ENCODE peak calls at places on chromosomes 3 and 15, in six cellular contexts. One of them, this sample, is unnamed.

GRCh38 chr3:123618768-123619484 is 34.1 kb upstream of the HACD2 start:
- DNase-seq in choroid plexus epithelial cell: peak; percentile 84
- DNase-seq in Panc1: no peak
- DNase-seq in uterus: peak; percentile 72
- DNase-seq in cardiac fibroblast: peak; percentile 87
- DNase-seq in heart right ventricle: peak; percentile 73
- DNase-seq in this sample: peak; percentile 75

GRCh38 chr3:50605901-50606326 is 5.7 kb downstream of the CISH start:
- DNase-seq in choroid plexus epithelial cell: no peak
- DNase-seq in cardiac fibroblast: no peak
- DNase-seq in Panc1: no peak
- DNase-seq in heart right ventricle: no peak
- DNase-seq in uterus: no peak
- DNase-seq in this sample: no peak

GRCh38 chr3:152026033-152026556 is 152.7 kb downstream of the SUCNR1 start:
- DNase-seq in choroid plexus epithelial cell: peak; percentile 89
- DNase-seq in cardiac fibroblast: peak; percentile 93
- DNase-seq in Panc1: peak; percentile 91
- DNase-seq in uterus: no peak
- DNase-seq in heart right ventricle: no peak
- DNase-seq in this sample: peak; percentile 91

GRCh38 chr15:88604972-88605506 is 16.1 kb upstream of the AEN start:
- DNase-seq in uterus: no peak
- DNase-seq in Panc1: no peak
- DNase-seq in choroid plexus epithelial cell: no peak
- DNase-seq in cardiac fibroblast: no peak
- DNase-seq in heart right ventricle: no peak
- DNase-seq in this sample: no peak

GRCh38 chr3:67090472-67090871 is 92.4 kb downstream of the KBTBD8 start:
- DNase-seq in Panc1: no peak
- DNase-seq in uterus: no peak
- DNase-seq in heart right ventricle: no peak
- DNase-seq in choroid plexus epithelial cell: peak; percentile 72
- DNase-seq in cardiac fibroblast: peak; percentile 80
- DNase-seq in this sample: peak; percentile 50

GRCh38 chr3:52248816-52249547 is 3.4 kb downstream of the PPM1M start:
- DNase-seq in cardiac fibroblast: no peak
- DNase-seq in choroid plexus epithelial cell: no peak
- DNase-seq in Panc1: no peak
- DNase-seq in uterus: no peak
- DNase-seq in heart right ventricle: no peak
- DNase-seq in this sample: no peak

GRCh38 chr3:54067060-54067459 is 55.3 kb upstream of the CACNA2D3 start:
- DNase-seq in heart right ventricle: no peak
- DNase-seq in Panc1: no peak
- DNase-seq in choroid plexus epithelial cell: no peak
- DNase-seq in cardiac fibroblast: no peak
- DNase-seq in uterus: no peak
- DNase-seq in this sample: no peak

GRCh38 chr15:74888716-74889115 is 1.1 kb upstream of the MPI start:
- DNase-seq in Panc1: no peak
- DNase-seq in cardiac fibroblast: no peak
- DNase-seq in heart right ventricle: no peak
- DNase-seq in uterus: no peak
- DNase-seq in choroid plexus epithelial cell: no peak
- DNase-seq in this sample: no peak

GRCh38 chr15:33679065-33679464 is 289.2 kb upstream of the CHRM5 start:
- DNase-seq in cardiac fibroblast: no peak
- DNase-seq in uterus: no peak
- DNase-seq in heart right ventricle: no peak
- DNase-seq in choroid plexus epithelial cell: no peak
- DNase-seq in Panc1: no peak
- DNase-seq in this sample: no peak

GRCh38 chr3:141920701-141921100 is 44.3 kb downstream of the ATP1B3 start:
- DNase-seq in Panc1: no peak
- DNase-seq in cardiac fibroblast: no peak
- DNase-seq in uterus: no peak
- DNase-seq in heart right ventricle: no peak
- DNase-seq in choroid plexus epithelial cell: no peak
- DNase-seq in this sample: no peak

GRCh38 chr3:169637731-169638130 is 25.8 kb downstream of the MECOM start:
- DNase-seq in cardiac fibroblast: no peak
- DNase-seq in uterus: no peak
- DNase-seq in choroid plexus epithelial cell: no peak
- DNase-seq in Panc1: no peak
- DNase-seq in heart right ventricle: no peak
- DNase-seq in this sample: no peak

GRCh38 chr3:40645883-40646282 is 121.1 kb downstream of the ZNF621 start:
- DNase-seq in heart right ventricle: no peak
- DNase-seq in cardiac fibroblast: no peak
- DNase-seq in choroid plexus epithelial cell: peak; percentile 56
- DNase-seq in uterus: no peak
- DNase-seq in Panc1: no peak
- DNase-seq in this sample: peak; percentile 23

GRCh38 chr3:42742259-42742658 is 30.8 kb downstream of the CCDC13 start:
- DNase-seq in choroid plexus epithelial cell: no peak
- DNase-seq in heart right ventricle: no peak
- DNase-seq in cardiac fibroblast: no peak
- DNase-seq in Panc1: no peak
- DNase-seq in uterus: no peak
- DNase-seq in this sample: no peak

GRCh38 chr3:107997666-107998065 is 93.2 kb downstream of the CD47 start:
- DNase-seq in heart right ventricle: no peak
- DNase-seq in uterus: no peak
- DNase-seq in choroid plexus epithelial cell: no peak
- DNase-seq in Panc1: no peak
- DNase-seq in cardiac fibroblast: no peak
- DNase-seq in this sample: no peak

GRCh38 chr3:1535361-1535760 is 442.5 kb downstream of the CNTN6 start:
- DNase-seq in heart right ventricle: no peak
- DNase-seq in choroid plexus epithelial cell: no peak
- DNase-seq in cardiac fibroblast: no peak
- DNase-seq in uterus: no peak
- DNase-seq in Panc1: no peak
- DNase-seq in this sample: no peak

GRCh38 chr3:121720163-121720562 is 29.4 kb downstream of the GOLGB1 start:
- DNase-seq in heart right ventricle: no peak
- DNase-seq in cardiac fibroblast: no peak
- DNase-seq in uterus: no peak
- DNase-seq in choroid plexus epithelial cell: no peak
- DNase-seq in Panc1: no peak
- DNase-seq in this sample: no peak

GRCh38 chr3:188232676-188233075 is 78.7 kb downstream of the LPP start:
- DNase-seq in heart right ventricle: no peak
- DNase-seq in cardiac fibroblast: no peak
- DNase-seq in uterus: no peak
- DNase-seq in choroid plexus epithelial cell: no peak
- DNase-seq in Panc1: no peak
- DNase-seq in this sample: no peak

GRCh38 chr3:7241584-7242302 is 380.8 kb downstream of the GRM7 start:
- DNase-seq in choroid plexus epithelial cell: no peak
- DNase-seq in heart right ventricle: no peak
- DNase-seq in uterus: no peak
- DNase-seq in Panc1: no peak
- DNase-seq in cardiac fibroblast: no peak
- DNase-seq in this sample: no peak

GRCh38 chr15:70054884-70055387 is 42.8 kb downstream of the TLE3 start:
- DNase-seq in Panc1: no peak
- DNase-seq in uterus: peak; percentile 11
- DNase-seq in choroid plexus epithelial cell: no peak
- DNase-seq in cardiac fibroblast: no peak
- DNase-seq in heart right ventricle: no peak
- DNase-seq in this sample: no peak

GRCh38 chr3:170830580-170830979 is 39.4 kb downstream of the RPL22L1 start:
- DNase-seq in heart right ventricle: no peak
- DNase-seq in Panc1: no peak
- DNase-seq in choroid plexus epithelial cell: no peak
- DNase-seq in cardiac fibroblast: no peak
- DNase-seq in uterus: no peak
- DNase-seq in this sample: no peak

GRCh38 chr3:66407281-66408218 is 93.3 kb downstream of the LRIG1 start:
- DNase-seq in cardiac fibroblast: peak; percentile 63
- DNase-seq in heart right ventricle: peak; percentile 71
- DNase-seq in choroid plexus epithelial cell: peak; percentile 66
- DNase-seq in Panc1: peak; percentile 24
- DNase-seq in uterus: peak; percentile 74
- DNase-seq in this sample: peak; percentile 53

GRCh38 chr3:35673017-35673416 is 33.7 kb downstream of the ARPP21 start:
- DNase-seq in cardiac fibroblast: no peak
- DNase-seq in Panc1: no peak
- DNase-seq in uterus: no peak
- DNase-seq in choroid plexus epithelial cell: no peak
- DNase-seq in heart right ventricle: no peak
- DNase-seq in this sample: no peak

GRCh38 chr15:88878720-88879184 is 16.6 kb downstream of the HAPLN3 start:
- DNase-seq in uterus: no peak
- DNase-seq in choroid plexus epithelial cell: peak; percentile 66
- DNase-seq in Panc1: no peak
- DNase-seq in cardiac fibroblast: peak; percentile 58
- DNase-seq in heart right ventricle: no peak
- DNase-seq in this sample: peak; percentile 30

GRCh38 chr3:9820944-9821343 is 10.9 kb downstream of the TTLL3 start:
- DNase-seq in cardiac fibroblast: peak; percentile 40
- DNase-seq in uterus: no peak
- DNase-seq in choroid plexus epithelial cell: peak; percentile 71
- DNase-seq in heart right ventricle: no peak
- DNase-seq in Panc1: no peak
- DNase-seq in this sample: no peak

GRCh38 chr3:113136529-113136928 is 74.8 kb upstream of the BOC start:
- DNase-seq in choroid plexus epithelial cell: no peak
- DNase-seq in heart right ventricle: no peak
- DNase-seq in Panc1: no peak
- DNase-seq in uterus: no peak
- DNase-seq in cardiac fibroblast: no peak
- DNase-seq in this sample: no peak

GRCh38 chr3:113129168-113129567 is 82.2 kb upstream of the BOC start:
- DNase-seq in cardiac fibroblast: no peak
- DNase-seq in choroid plexus epithelial cell: no peak
- DNase-seq in uterus: no peak
- DNase-seq in heart right ventricle: no peak
- DNase-seq in Panc1: no peak
- DNase-seq in this sample: no peak

GRCh38 chr3:113136071-113136470 is 75.3 kb upstream of the BOC start:
- DNase-seq in Panc1: peak; percentile 8
- DNase-seq in uterus: no peak
- DNase-seq in cardiac fibroblast: peak; percentile 61
- DNase-seq in heart right ventricle: no peak
- DNase-seq in choroid plexus epithelial cell: peak; percentile 55
- DNase-seq in this sample: no peak

GRCh38 chr3:113128386-113129015 is 82.9 kb upstream of the BOC start:
- DNase-seq in uterus: no peak
- DNase-seq in cardiac fibroblast: peak; percentile 16
- DNase-seq in choroid plexus epithelial cell: no peak
- DNase-seq in heart right ventricle: no peak
- DNase-seq in Panc1: no peak
- DNase-seq in this sample: no peak

GRCh38 chr3:113132571-113132996 is 78.8 kb upstream of the BOC start:
- DNase-seq in heart right ventricle: no peak
- DNase-seq in choroid plexus epithelial cell: peak; percentile 28
- DNase-seq in Panc1: no peak
- DNase-seq in cardiac fibroblast: peak; percentile 14
- DNase-seq in uterus: no peak
- DNase-seq in this sample: peak; percentile 88
- TF ChIP-seq CTCF in heart right ventricle: no peak
- TF ChIP-seq CTCF in choroid plexus epithelial cell: peak; percentile 30
- TF ChIP-seq CTCF in Panc1: no peak
- TF ChIP-seq CTCF in cardiac fibroblast: no peak
- TF ChIP-seq CTCF in uterus: no peak
- TF ChIP-seq CTCF in this sample: peak; percentile 25

DNA sequence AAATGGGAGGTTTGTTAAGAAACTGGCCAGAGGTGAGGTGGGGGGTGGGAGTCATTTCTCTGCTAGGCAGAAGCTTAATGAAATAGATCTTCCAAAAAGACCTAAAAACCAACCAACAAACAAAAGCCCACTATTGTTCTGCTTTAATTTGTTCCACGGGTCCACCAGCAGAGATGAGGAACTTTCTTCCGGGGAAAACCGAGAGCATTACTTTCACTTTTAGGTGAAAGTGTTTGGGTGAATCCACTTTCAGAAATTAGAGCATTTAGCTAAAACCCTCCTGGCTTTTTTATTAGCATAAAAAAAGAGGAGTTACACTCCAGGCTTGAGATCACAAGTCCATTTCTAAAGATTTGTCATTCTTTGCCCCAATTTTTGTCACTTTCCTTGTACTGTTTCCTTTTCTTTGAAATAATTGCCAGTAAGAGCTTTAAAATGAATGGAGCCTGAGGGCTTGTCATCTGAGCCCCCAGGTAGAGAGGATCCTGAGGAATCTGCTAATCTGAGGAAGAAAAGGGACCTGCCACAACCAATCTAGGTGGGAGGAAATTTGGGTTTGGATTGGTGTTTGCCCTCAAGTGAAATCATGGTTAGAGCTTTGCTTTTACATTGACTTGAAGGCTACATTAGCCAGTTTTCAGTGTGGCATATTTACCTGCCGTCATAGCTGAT is 667.6 kb downstream of the NAALADL2 start:
- DNase-seq in choroid plexus epithelial cell: peak; percentile 40
- DNase-seq in cardiac fibroblast: peak; percentile 32
- DNase-seq in heart right ventricle: no peak
- DNase-seq in Panc1: no peak
- DNase-seq in uterus: no peak
- DNase-seq in this sample: peak; percentile 38
- H3K4me3 ChIP-seq in choroid plexus epithelial cell: peak overlapping the region; percentile 58
- H3K4me3 ChIP-seq in cardiac fibroblast: peak overlapping the region; percentile 28
- H3K4me3 ChIP-seq in heart right ventricle: peak overlapping the region; percentile 2
- H3K4me3 ChIP-seq in Panc1: peak overlapping the region; percentile 32
- H3K4me3 ChIP-seq in uterus: peak overlapping the region; percentile 10
- H3K4me3 ChIP-seq in this sample: peak overlapping the region; percentile 53

GRCh38 chr3:134485620-134486576 is at the start of the genes ANAPC13 and CEP63:
- DNase-seq in heart right ventricle: peak; percentile 97
- DNase-seq in choroid plexus epithelial cell: peak; percentile 99
- DNase-seq in Panc1: peak; percentile 97
- DNase-seq in cardiac fibroblast: peak; percentile 99
- DNase-seq in uterus: peak; percentile 91
- DNase-seq in this sample: peak; percentile 100
- TF ChIP-seq CTCF in heart right ventricle: no peak
- TF ChIP-seq CTCF in choroid plexus epithelial cell: no peak
- TF ChIP-seq CTCF in Panc1: no peak
- TF ChIP-seq CTCF in cardiac fibroblast: no peak
- TF ChIP-seq CTCF in uterus: peak; percentile 8
- TF ChIP-seq CTCF in this sample: no peak

DNA sequence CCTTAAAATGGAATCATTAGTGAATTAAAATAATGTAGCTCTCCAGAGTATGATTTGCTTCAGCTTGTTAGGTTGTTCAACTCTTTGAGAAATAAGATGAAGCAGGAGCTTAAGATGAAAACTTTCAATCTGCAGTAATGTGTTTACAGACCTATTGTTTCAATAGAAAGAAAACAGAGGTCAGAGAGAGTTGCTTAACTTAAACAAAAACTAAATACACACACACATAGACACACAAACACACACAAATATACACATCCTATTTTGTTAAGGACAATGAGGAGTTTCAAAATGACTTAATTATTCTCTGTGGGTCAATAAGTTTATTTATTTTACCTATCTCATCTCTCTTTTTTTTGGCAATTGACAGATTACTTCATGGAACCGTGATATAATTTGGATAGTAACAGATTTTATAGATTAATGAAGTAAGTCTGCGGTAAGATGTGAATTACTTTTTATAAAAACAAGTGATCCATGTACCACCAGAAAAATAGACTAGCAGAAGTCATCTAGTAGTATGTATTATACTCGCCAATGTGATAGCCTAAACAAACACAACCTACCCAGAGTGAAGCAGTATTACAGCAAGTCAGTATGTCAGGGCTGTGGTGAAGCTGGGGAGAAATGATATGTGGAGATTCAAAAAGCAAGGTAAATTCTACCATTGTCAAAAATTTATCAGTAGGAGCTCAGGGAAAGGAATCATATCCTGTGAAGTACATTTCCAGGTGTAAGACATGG is 76.7 kb upstream of the DCBLD2 start:
- DNase-seq in cardiac fibroblast: no peak
- DNase-seq in choroid plexus epithelial cell: no peak
- DNase-seq in heart right ventricle: no peak
- DNase-seq in uterus: no peak
- DNase-seq in Panc1: no peak
- DNase-seq in this sample: no peak
- H3K4me3 ChIP-seq in cardiac fibroblast: no peak overlapping the region
- H3K4me3 ChIP-seq in choroid plexus epithelial cell: no peak overlapping the region
- H3K4me3 ChIP-seq in heart right ventricle: no peak overlapping the region
- H3K4me3 ChIP-seq in uterus: no peak overlapping the region
- H3K4me3 ChIP-seq in Panc1: no peak overlapping the region
- H3K4me3 ChIP-seq in this sample: no peak overlapping the region

This sample was measured in astrocyte of the spinal cord.